ENCODE peak calls at places on chromosomes 12 and 14, in four cellular contexts. X, Q, I and Y are unnamed samples.

GRCh38 chr12:48001426-48002178 is 2.7 kb downstream of the COL2A1 start:
- DNase-seq in X (no peak), Q (peak; percentile 74), I (no peak), Y (no peak)

GRCh38 chr12:43835264-43835655 is 621 bp upstream of the TMEM117 start:
- DNase-seq in X (peak; percentile 27), Q (no peak), I (no peak), Y (no peak)

GRCh38 chr12:95321516-95322246 is 104.1 kb downstream of the VEZT start:
- DNase-seq in X (no peak), Q (no peak), I (no peak), Y (no peak)

GRCh38 chr14:21097616-21098133 is 780 bp downstream of the ZNF219 start:
- DNase-seq in X (peak; percentile 61), Q (no peak), I (no peak), Y (no peak)

GRCh38 chr12:53499261-53500118 is at the start of gene MAP3K12:
- DNase-seq in X (peak; percentile 78), Q (peak; percentile 54), I (peak; percentile 68), Y (peak; percentile 34)

GRCh38 chr12:55745361-55746146 is 2.6 kb downstream of the GDF11 start:
- DNase-seq in X (no peak), Q (peak; percentile 94), I (no peak), Y (no peak)

GRCh38 chr14:31969841-31970240 is 107.3 kb upstream of the ARHGAP5 start:
- DNase-seq in X (no peak), Q (no peak), I (no peak), Y (no peak)

GRCh38 chr12:53575502-53576264 is 50.5 kb downstream of the ATF7 start:
- DNase-seq in X (no peak), Q (no peak), I (no peak), Y (no peak)

GRCh38 chr12:117914686-117915085 is 54.1 kb downstream of the KSR2 start:
- DNase-seq in X (no peak), Q (no peak), I (no peak), Y (no peak)

GRCh38 chr14:99320105-99320572 is 48.1 kb upstream of the BCL11B start:
- DNase-seq in X (peak; percentile 78), Q (peak; percentile 53), I (no peak), Y (no peak)

GRCh38 chr14:64294672-64295413 is 672 bp upstream of the ESR2 start:
- DNase-seq in X (peak; percentile 89), Q (peak; percentile 48), I (no peak), Y (no peak)

GRCh38 chr12:79897617-79898016 is 37.3 kb downstream of the PPP1R12A start:
- DNase-seq in X (no peak), Q (no peak), I (no peak), Y (peak; percentile 54)